ENCODE peak calls at places on chromosomes 16 and 17, in five cellular contexts. T is tibial artery, S is left ventricle myocardium inferior, W is kidney, Q is heart left ventricle. V is an unnamed sample. For H3K4me1, the result is how much of the 10 kb centered on the place peaks cover.

GRCh38 chr17:19740933-19741332 is 7.2 kb downstream of the ALDH3A1 start:
- DNase-seq in T (no peak), S (no peak), W (no peak), Q (no peak), V (peak)

GRCh38 chr17:35750526-35751395 is 2.3 kb downstream of the GAS2L2 start:
- DNase-seq in T (no peak), S (no peak), W (no peak), Q (no peak), V (no peak)

GRCh38 chr16:85851034-85851780 is 47.8 kb upstream of the IRF8 start:
- DNase-seq in T (peak), S (no peak), W (peak), Q (no peak), V (no peak)

GRCh38 chr17:49012893-49013255 is 15.7 kb downstream of the IGF2BP1 start:
- DNase-seq in T (no peak), S (no peak), W (no peak), Q (no peak), V (no peak)

GRCh38 chr16:57627184-57627871 is 1.1 kb upstream of the ADGRG1 start:
- DNase-seq in T (no peak), S (no peak), W (peak), Q (no peak), V (no peak)

GRCh38 chr16:50167603-50168002 is 14.5 kb downstream of the TENT4B start:
- DNase-seq in T (no peak), S (no peak), W (no peak), Q (no peak), V (no peak)

GRCh38 chr17:48997103-48997826 is at the start of gene IGF2BP1:
- DNase-seq in T (no peak), S (no peak), W (no peak), Q (no peak), V (peak)

GRCh38 chr17:269616-270514 is 82.7 kb downstream of the RPH3AL start:
- DNase-seq in T (peak), S (no peak), W (peak), Q (no peak), V (peak)

GRCh38 chr16:15598648-15599190 is 44.2 kb downstream of the MARF1 start:
- DNase-seq in T (no peak), S (no peak), W (no peak), Q (no peak), V (no peak)

GRCh38 chr16:88452485-88453216 is 429 bp upstream of the ZFPM1 start:
- DNase-seq in T (peak), S (peak), W (peak), Q (peak), V (peak)

DNA sequence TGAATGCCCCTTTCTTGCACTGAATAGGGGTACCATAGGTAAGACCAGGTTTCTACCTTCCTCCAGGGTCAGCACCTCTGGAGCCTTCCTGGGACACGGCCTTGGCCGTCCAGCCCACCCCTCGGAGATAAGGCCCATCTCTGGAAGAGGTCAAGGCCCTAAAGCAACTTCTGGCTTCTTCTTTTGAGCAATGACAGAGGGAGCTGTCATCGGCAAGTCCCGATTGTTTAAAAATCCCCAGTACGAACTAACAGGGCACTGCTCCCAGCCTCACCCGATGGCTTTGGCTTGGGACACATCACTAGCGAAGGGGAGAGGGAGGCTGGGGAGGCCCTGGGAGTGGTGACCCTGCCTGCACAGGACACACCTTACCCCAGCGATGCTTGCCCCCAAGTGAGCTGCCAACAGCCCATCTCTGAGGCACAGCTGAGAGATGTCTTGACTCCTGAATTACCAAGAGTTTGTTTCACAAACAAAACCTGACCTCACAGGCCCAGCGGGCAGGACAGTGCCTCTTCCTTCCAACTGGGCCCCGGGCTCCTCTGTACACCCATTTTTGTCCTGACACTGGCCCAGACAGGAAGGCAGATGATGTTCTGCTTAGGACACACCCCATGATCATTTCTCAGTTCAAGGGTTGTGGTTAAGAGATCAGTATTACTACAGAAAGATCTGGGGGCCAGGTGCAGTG is 4.8 kb downstream of the SYNGR2 start:
- DNase-seq in T (no peak), S (no peak), W (no peak), Q (no peak), V (no peak)
- H3K4me1 ChIP-seq in T (under half), S (half or more), W (under half), Q (under half), V (half or more)

GRCh38 chr17:16950488-16950887 is 21.4 kb downstream of the TNFRSF13B start:
- DNase-seq in T (no peak), S (no peak), W (no peak), Q (no peak), V (no peak)
- TF ChIP-seq CTCF in T (no peak), S (no peak), W (no peak), Q (no peak), V (no peak)

GRCh38 chr16:13919330-13919682 is 648 bp upstream of the ERCC4 start:
- DNase-seq in T (no peak), S (no peak), W (no peak), Q (no peak), V (no peak)
- H3K4me3 ChIP-seq in T (peak), S (peak), W (peak), Q (peak), V (peak)

GRCh38 chr17:32276217-32276616 is 10.6 kb downstream of the RHBDL3 start:
- DNase-seq in T (no peak), S (no peak), W (no peak), Q (no peak), V (no peak)

GRCh38 chr17:32274643-32275042 is 9.0 kb downstream of the RHBDL3 start:
- DNase-seq in T (no peak), S (no peak), W (no peak), Q (no peak), V (no peak)

GRCh38 chr17:32277284-32277683 is 11.7 kb downstream of the RHBDL3 start:
- DNase-seq in T (no peak), S (no peak), W (no peak), Q (no peak), V (no peak)

GRCh38 chr17:32274101-32274500 is 8.5 kb downstream of the RHBDL3 start:
- DNase-seq in T (no peak), S (no peak), W (peak), Q (no peak), V (no peak)

GRCh38 chr17:32275060-32276042 is 9.7 kb downstream of the RHBDL3 start:
- DNase-seq in T (peak), S (peak), W (peak), Q (peak), V (no peak)
- H3K4me1 ChIP-seq in T (under half), S (under half), W (under half), Q (under half), V (under half)

GRCh38 chr17:74748529-74749261 is at the start of gene NHERF1:
- DNase-seq in T (peak), S (peak), W (peak), Q (no peak), V (peak)
- TF ChIP-seq CTCF in T (no peak), S (peak), W (peak), Q (peak), V (no peak)

DNA sequence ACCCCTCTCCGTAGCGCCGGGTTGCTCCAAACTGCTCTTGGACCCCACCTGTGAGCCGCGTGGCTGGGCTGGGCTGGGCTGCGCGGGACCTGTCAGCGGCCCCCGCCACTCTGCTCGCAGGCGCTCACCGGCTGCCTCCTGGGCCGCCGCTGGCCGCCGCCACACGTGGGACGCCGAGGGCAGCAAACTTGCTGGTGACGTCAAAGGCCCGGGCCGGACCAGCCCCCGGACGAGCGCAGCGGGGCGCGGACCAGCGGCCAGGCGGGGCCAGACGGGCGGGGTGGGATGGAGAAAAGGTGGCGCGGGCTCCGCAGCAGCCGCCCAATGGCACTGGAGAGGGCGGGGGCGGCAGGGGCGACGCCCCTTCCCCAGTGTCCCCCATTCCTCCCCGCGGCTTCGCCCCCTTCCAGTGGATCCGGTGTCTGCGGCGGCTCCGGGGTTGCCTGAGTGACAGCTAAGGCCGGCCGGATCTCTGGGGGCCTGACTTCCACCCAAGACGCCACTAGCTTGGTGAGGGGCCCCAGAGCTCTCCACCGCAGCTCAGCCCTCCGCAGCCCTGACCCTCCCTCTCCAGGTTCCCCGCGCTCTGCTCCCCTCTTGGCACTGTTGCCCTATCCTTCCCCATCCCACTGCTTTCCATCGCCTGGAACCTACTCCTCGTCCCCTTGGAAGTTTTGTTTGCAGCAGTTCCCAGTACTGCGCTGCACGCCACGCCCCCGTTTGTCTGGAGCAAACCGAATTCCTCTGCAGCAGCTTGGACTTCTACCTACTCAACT is at the start of gene HS3ST3A1:
- DNase-seq in T (no peak), S (peak), W (peak), Q (peak), V (peak)
- H3K4me3 ChIP-seq in T (peak), S (peak), W (peak), Q (peak), V (no peak)

V was measured in mucosa of descending colon.